ENCODE peak calls at places on chromosomes 2 and 18, in four cellular contexts. G is aorta, I is suprapubic skin, A is A549. M is an unnamed sample. For H3K9me3, the result is how much of the 10 kb centered on the place peaks cover.

GRCh38 chr2:237574894-237575868 is 8.8 kb downstream of the PRLH start:
- DNase-seq in I (no peak), A (no peak), G (peak), M (no peak)

GRCh38 chr2:217216316-217216715 is 356.5 kb upstream of the TNP1 start:
- DNase-seq in G (no peak), A (no peak), I (no peak), M (no peak)

GRCh38 chr18:74249181-74249968 is 42.4 kb downstream of the CYB5A start:
- DNase-seq in A (peak), I (no peak), G (no peak), M (no peak)

GRCh38 chr2:73033142-73033765 is 38.3 kb downstream of the SFXN5 start:
- DNase-seq in G (no peak), A (no peak), I (no peak), M (no peak)

GRCh38 chr2:75403991-75404428 is 156.7 kb downstream of the EVA1A start:
- DNase-seq in A (peak), I (no peak), G (no peak), M (no peak)

GRCh38 chr2:74513605-74514367 is 464 bp upstream of the TLX2 start:
- DNase-seq in I (no peak), G (no peak), A (no peak), M (no peak)

GRCh38 chr2:98637401-98638144 is 29.2 kb downstream of the UNC50 start:
- DNase-seq in G (no peak), I (no peak), A (no peak), M (no peak)

GRCh38 chr2:52414596-52414995 is 1353.0 kb upstream of the CHAC2 start:
- DNase-seq in G (no peak), A (no peak), I (no peak), M (no peak)

GRCh38 chr2:102098756-102099155 is 43.8 kb upstream of the IL1R1 start:
- DNase-seq in G (no peak), I (no peak), A (no peak), M (no peak)

GRCh38 chr2:111117666-111118454 is 2.9 kb upstream of the BCL2L11 start:
- DNase-seq in I (no peak), G (peak), A (peak), M (no peak)

GRCh38 chr2:46311651-46312223 is 14.5 kb downstream of the EPAS1 start:
- DNase-seq in A (no peak), I (peak), G (no peak), M (no peak)

GRCh38 chr2:240639566-240639965 is 14.3 kb downstream of the GPR35 start:
- DNase-seq in I (peak), A (no peak), G (no peak), M (no peak)

GRCh38 chr18:49135871-49136270 is 185.1 kb upstream of the SMAD7 start:
- DNase-seq in G (no peak), I (no peak), A (no peak), M (no peak)

GRCh38 chr2:11576398-11576797 is 42.6 kb downstream of the GREB1 start:
- DNase-seq in I (no peak), A (no peak), G (peak), M (no peak)

GRCh38 chr2:69013837-69014796 is 1.1 kb downstream of the ANTXR1 start:
- DNase-seq in G (peak), A (no peak), I (no peak), M (no peak)

GRCh38 chr2:152097291-152098032 is 1.4 kb downstream of the CACNB4 start:
- DNase-seq in G (no peak), I (no peak), A (peak), M (no peak)

GRCh38 chr2:27591745-27592144 is 8.9 kb downstream of the ZNF512 start:
- DNase-seq in G (no peak), A (no peak), I (no peak), M (no peak)
- H3K9me3 ChIP-seq in G (under half), A (under half), I (under half), M (under half)

DNA sequence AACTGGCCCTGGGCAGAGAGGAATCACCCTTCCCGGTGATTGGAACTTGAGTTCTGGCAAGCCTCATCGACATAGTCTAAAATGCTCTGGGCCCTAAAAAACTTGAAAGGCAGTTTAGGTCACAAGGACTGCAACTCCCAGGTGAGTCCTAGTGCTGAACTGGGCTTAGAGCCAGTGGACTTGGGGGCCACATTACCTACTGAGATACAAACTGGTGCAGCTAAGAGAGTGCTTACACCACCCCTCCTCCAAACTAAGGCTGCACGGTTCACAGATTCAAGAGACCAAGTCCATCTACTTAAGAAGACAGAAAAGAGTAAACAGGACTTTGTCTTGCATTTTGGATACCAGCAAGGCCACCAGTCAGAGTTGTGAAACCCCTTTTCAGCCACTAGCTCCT is 25.3 kb downstream of the ZNF519 start:
- DNase-seq in G (no peak), I (no peak), A (no peak), M (no peak)
- H3K9me3 ChIP-seq in G (under half), I (under half), A (under half), M (under half)

DNA sequence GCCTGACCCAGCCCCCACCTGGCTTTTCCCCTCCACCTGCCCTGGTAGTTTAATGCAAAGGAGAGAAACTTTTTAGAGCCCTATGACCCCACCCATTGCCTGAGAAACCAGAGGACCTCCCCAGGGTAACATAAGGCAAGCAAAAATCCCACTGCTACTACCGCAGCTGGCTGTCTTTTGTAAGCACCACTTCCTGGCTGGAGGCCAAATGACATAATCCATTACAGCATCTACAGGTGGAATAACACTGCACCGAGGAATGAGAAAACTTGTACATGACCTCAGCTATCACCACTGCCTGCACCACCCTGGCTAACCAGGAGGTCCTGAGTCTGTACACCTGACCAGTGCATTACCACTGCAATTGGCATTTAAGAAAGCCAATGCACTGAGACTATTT is 149.6 kb upstream of the GALNT5 start:
- DNase-seq in G (no peak), A (no peak), I (no peak), M (no peak)
- H3K9me3 ChIP-seq in G (under half), A (under half), I (under half), M (under half)

GRCh38 chr2:159725713-159726112 is 13.4 kb downstream of the MARCHF7 start:
- DNase-seq in G (no peak), I (no peak), A (no peak), M (no peak)
- H3K9me3 ChIP-seq in G (under half), I (under half), A (under half), M (under half)

GRCh38 chr18:35242426-35242825 is 1.6 kb downstream of the ZNF397 start:
- DNase-seq in A (no peak), G (no peak), I (no peak), M (no peak)
- H3K9me3 ChIP-seq in A (half or more), G (under half), I (under half), M (under half)